ENCODE peak calls at places on chromosome 12, in six cellular contexts. Q is A549, C is Peyer's patch, V is K562, W is GM23248, A is fibroblast of lung. B is an unnamed sample.

GRCh38 chr12:121499929-121500793 is 80.7 kb downstream of the KDM2B start:
- DNase-seq in Q (peak; percentile 92), C (peak; percentile 80), V (peak; percentile 90), W (peak; percentile 72), A (peak; percentile 43), B (peak; percentile 83)

GRCh38 chr12:6539276-6540134 is 5.2 kb downstream of the GAPDH start:
- DNase-seq in Q (peak; percentile 41), C (peak; percentile 70), V (no peak), W (peak; percentile 38), A (no peak), B (peak; percentile 45)

GRCh38 chr12:27472604-27473003 is 26.1 kb downstream of the SMCO2 start:
- DNase-seq in Q (no peak), C (no peak), V (no peak), W (no peak), A (no peak), B (no peak)

GRCh38 chr12:122862110-122862634 is 26.9 kb downstream of the HIP1R start:
- DNase-seq in Q (no peak), C (no peak), V (no peak), W (no peak), A (no peak), B (no peak)

GRCh38 chr12:113497709-113498108 is 26.0 kb upstream of the LHX5 start:
- DNase-seq in Q (no peak), C (no peak), V (no peak), W (no peak), A (no peak), B (no peak)

GRCh38 chr12:29242921-29243431 is 93.9 kb downstream of the FAR2 start:
- DNase-seq in Q (no peak), C (no peak), V (no peak), W (no peak), A (peak; percentile 53), B (no peak)

GRCh38 chr12:92030618-92031017 is 115.0 kb downstream of the BTG1 start:
- DNase-seq in Q (no peak), C (no peak), V (no peak), W (no peak), A (peak; percentile 29), B (no peak)

GRCh38 chr12:85564786-85565185 is 271.4 kb downstream of the RASSF9 start:
- DNase-seq in Q (no peak), C (no peak), V (no peak), W (no peak), A (no peak), B (no peak)

GRCh38 chr12:67943295-67943892 is 45.9 kb upstream of the IFNG-AS1 start:
- DNase-seq in Q (peak; percentile 51), C (no peak), V (peak; percentile 11), W (peak; percentile 81), A (peak; percentile 62), B (no peak)

GRCh38 chr12:49059385-49060232 is 985 bp downstream of the KMT2D start:
- DNase-seq in Q (peak; percentile 40), C (peak; percentile 65), V (no peak), W (peak; percentile 73), A (peak; percentile 25), B (no peak)

GRCh38 chr12:81542621-81543020 is 216.5 kb downstream of the PPFIA2 start:
- DNase-seq in Q (no peak), C (no peak), V (no peak), W (no peak), A (peak; percentile 58), B (no peak)

GRCh38 chr12:108367436-108367835 is 28.3 kb upstream of the CMKLR1 start:
- DNase-seq in Q (no peak), C (no peak), V (no peak), W (peak; percentile 94), A (peak; percentile 33), B (no peak)

GRCh38 chr12:18421840-18422239 is 160.5 kb downstream of the PIK3C2G start:
- DNase-seq in Q (no peak), C (no peak), V (no peak), W (peak; percentile 63), A (peak; percentile 59), B (no peak)

GRCh38 chr12:70386771-70387170 is 20.7 kb downstream of the KCNMB4 start:
- DNase-seq in Q (no peak), C (no peak), V (no peak), W (no peak), A (no peak), B (no peak)

GRCh38 chr12:31506907-31507306 is 84.0 kb downstream of the DENND5B start:
- DNase-seq in Q (no peak), C (no peak), V (no peak), W (peak; percentile 27), A (peak; percentile 91), B (no peak)

GRCh38 chr12:8622681-8623080 is 10.0 kb upstream of the AICDA start:
- DNase-seq in Q (no peak), C (no peak), V (no peak), W (no peak), A (no peak), B (no peak)

GRCh38 chr12:110141389-110141788 is 17.2 kb downstream of the IFT81 start:
- DNase-seq in Q (no peak), C (no peak), V (no peak), W (peak; percentile 90), A (peak; percentile 14), B (peak; percentile 55)

DNA sequence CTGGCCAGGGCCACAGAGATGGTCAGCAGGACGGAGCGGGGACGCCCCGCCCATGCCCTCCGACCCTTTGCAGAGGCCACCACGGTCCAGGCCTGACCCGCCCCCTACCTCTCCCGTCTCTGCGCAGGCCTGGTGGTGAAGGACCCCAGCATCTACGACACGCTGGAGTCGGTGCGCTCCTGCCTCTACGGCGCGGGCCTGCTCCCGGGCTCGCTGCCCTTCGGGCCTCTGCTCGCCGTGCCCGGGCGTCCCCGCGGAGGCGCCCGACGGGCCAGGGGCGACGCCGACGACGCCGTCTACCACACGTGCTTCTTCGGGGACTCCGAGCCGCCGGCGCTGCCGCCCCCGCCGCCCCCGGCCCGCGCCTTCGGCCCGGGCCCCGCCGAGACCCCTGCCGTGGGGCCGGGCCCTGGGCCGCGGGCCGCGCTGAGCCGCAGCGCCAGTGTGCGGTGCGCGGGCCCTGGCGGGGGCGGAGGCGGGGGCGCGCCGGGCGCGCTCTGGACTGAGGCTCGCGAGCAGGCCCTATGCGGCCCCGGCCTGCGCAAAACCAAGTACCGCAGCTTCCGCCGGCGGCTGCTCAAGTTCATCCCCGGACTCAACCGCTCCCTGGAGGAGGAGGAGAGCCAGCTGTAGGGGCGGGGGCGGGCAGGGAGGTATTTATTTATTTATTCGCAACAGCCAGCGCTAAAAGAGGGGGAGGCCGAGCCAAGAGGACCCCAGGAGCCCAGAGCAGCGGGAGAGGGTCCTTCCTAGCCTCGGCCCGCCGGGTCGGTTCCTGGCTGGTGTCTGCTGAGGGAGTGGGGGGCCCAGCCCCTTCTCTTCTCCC is 8.0 kb downstream of the TAMALIN start:
- DNase-seq in Q (no peak), C (no peak), V (no peak), W (no peak), A (peak; percentile 67), B (no peak)
- H3K4me3 ChIP-seq in Q (no peak overlapping the region), C (no peak overlapping the region), V (no peak overlapping the region), W (no peak overlapping the region), A (no peak overlapping the region), B (no peak overlapping the region)

GRCh38 chr12:89636776-89637160 is 71.9 kb downstream of the ATP2B1 start:
- DNase-seq in Q (no peak), C (no peak), V (no peak), W (peak; percentile 36), A (peak; percentile 23), B (no peak)

GRCh38 chr12:89636054-89636775 is 72.4 kb downstream of the ATP2B1 start:
- DNase-seq in Q (peak; percentile 18), C (no peak), V (no peak), W (peak; percentile 77), A (peak; percentile 68), B (no peak)

GRCh38 chr12:89634508-89634907 is 74.1 kb downstream of the ATP2B1 start:
- DNase-seq in Q (no peak), C (no peak), V (no peak), W (no peak), A (no peak), B (no peak)

GRCh38 chr12:89632778-89633177 is 75.9 kb downstream of the ATP2B1 start:
- DNase-seq in Q (no peak), C (no peak), V (no peak), W (no peak), A (no peak), B (no peak)
- H3K4me3 ChIP-seq in Q (no peak overlapping the region), C (no peak overlapping the region), V (no peak overlapping the region), W (no peak overlapping the region), A (no peak overlapping the region), B (no peak overlapping the region)

GRCh38 chr12:4270670-4271432 is 2.7 kb upstream of the CCND2 start:
- DNase-seq in Q (no peak), C (peak; percentile 78), V (no peak), W (peak; percentile 29), A (no peak), B (peak; percentile 57)
- H3K4me3 ChIP-seq in Q (peak overlapping the region; percentile 30), C (peak overlapping the region; percentile 70), V (peak overlapping the region; percentile 45), W (no peak overlapping the region), A (peak overlapping the region; percentile 41), B (peak overlapping the region; percentile 86)

GRCh38 chr12:56677680-56678079 is 10.4 kb downstream of the PTGES3 start:
- DNase-seq in Q (no peak), C (no peak), V (no peak), W (no peak), A (no peak), B (no peak)
- H3K4me3 ChIP-seq in Q (no peak overlapping the region), C (no peak overlapping the region), V (no peak overlapping the region), W (no peak overlapping the region), A (no peak overlapping the region), B (no peak overlapping the region)

GRCh38 chr12:2637371-2637770 is 157.4 kb upstream of the FKBP4 start:
- DNase-seq in Q (no peak), C (peak; percentile 30), V (no peak), W (no peak), A (no peak), B (no peak)
- H3K4me3 ChIP-seq in Q (no peak overlapping the region), C (no peak overlapping the region), V (no peak overlapping the region), W (no peak overlapping the region), A (no peak overlapping the region), B (no peak overlapping the region)